ENCODE peak calls at places on chromosomes 4 and X, in eight cellular contexts. J, H, Z, G, T, N, D and W are unnamed samples.

GRCh38 chrX:6363193-6363592 is 134.5 kb upstream of the NLGN4X start:
- DNase-seq in D (no peak), N (no peak), Z (no peak), T (no peak), H (no peak), J (no peak), G (peak; percentile 61), W (no peak)

GRCh38 chr4:36676139-36677050 is 395.0 kb downstream of the DTHD1 start:
- DNase-seq in J (no peak), H (no peak), T (no peak), D (no peak), Z (peak; percentile 60), G (no peak), N (no peak), W (no peak)

GRCh38 chrX:151871244-151871643 is 41.4 kb upstream of the MAGEA4 start:
- DNase-seq in Z (peak; percentile 66), H (no peak), J (peak; percentile 52), G (no peak), T (no peak), D (peak; percentile 92), N (no peak), W (no peak)

GRCh38 chr4:102518703-102519131 is 17.6 kb downstream of the NFKB1 start:
- DNase-seq in D (no peak), T (peak; percentile 76), J (no peak), H (peak; percentile 10), G (no peak), N (peak; percentile 21), Z (no peak), W (no peak)

GRCh38 chr4:15653864-15654391 is 1.2 kb downstream of the FBXL5 start:
- DNase-seq in J (peak; percentile 65), H (no peak), D (peak; percentile 57), G (peak; percentile 83), Z (peak; percentile 77), T (no peak), N (peak; percentile 16), W (no peak)

GRCh38 chrX:132751043-132751690 is 207.3 kb downstream of the HS6ST2 start:
- DNase-seq in Z (no peak), D (no peak), H (no peak), T (no peak), N (no peak), J (no peak), G (no peak), W (no peak)

GRCh38 chrX:20414066-20414465 is 147.4 kb upstream of the RPS6KA3 start:
- DNase-seq in Z (no peak), N (no peak), D (no peak), H (no peak), G (no peak), J (no peak), T (no peak), W (no peak)

GRCh38 chr4:87985097-87985886 is 9.8 kb downstream of the SPP1 start:
- DNase-seq in H (no peak), T (peak; percentile 16), Z (peak; percentile 43), N (peak; percentile 70), G (peak; percentile 78), J (peak; percentile 35), D (peak; percentile 39), W (no peak)

GRCh38 chr4:15577508-15577907 is 77.6 kb downstream of the FBXL5 start:
- DNase-seq in G (no peak), J (peak; percentile 67), D (peak; percentile 11), H (no peak), T (no peak), Z (no peak), N (no peak), W (no peak)

GRCh38 chr4:137949746-137950145 is 292.4 kb downstream of the SLC7A11 start:
- DNase-seq in N (no peak), D (peak; percentile 34), H (no peak), G (no peak), J (peak; percentile 38), T (no peak), Z (peak; percentile 11), W (no peak)

GRCh38 chr4:75030649-75031235 is 97.8 kb downstream of the PARM1 start:
- DNase-seq in N (no peak), G (no peak), D (no peak), Z (no peak), J (no peak), H (no peak), T (no peak), W (no peak)

GRCh38 chrX:82163701-82164100 is 961.8 kb downstream of the SH3BGRL start:
- DNase-seq in N (no peak), J (no peak), H (no peak), D (no peak), T (no peak), G (no peak), Z (no peak), W (no peak)

GRCh38 chr4:115113382-115114106 is at the start of gene NDST4:
- DNase-seq in Z (peak; percentile 57), H (no peak), J (no peak), G (no peak), D (peak; percentile 43), T (no peak), N (peak; percentile 87), W (no peak)

GRCh38 chrX:82591421-82591820 is 916.7 kb upstream of the POU3F4 start:
- DNase-seq in G (no peak), J (no peak), T (no peak), N (no peak), Z (no peak), H (no peak), D (no peak), W (no peak)

GRCh38 chr4:77194366-77194765 is 37.4 kb downstream of the CCNG2 start:
- DNase-seq in H (no peak), T (no peak), Z (no peak), J (no peak), D (no peak), N (no peak), G (no peak), W (no peak)

GRCh38 chrX:110853610-110854009 is 58.0 kb upstream of the CHRDL1 start:
- DNase-seq in D (peak; percentile 32), Z (peak; percentile 7), J (no peak), T (no peak), G (peak; percentile 52), N (peak; percentile 53), H (no peak), W (no peak)

GRCh38 chr4:22962186-22962786 is 269.5 kb downstream of the GBA3 start:
- DNase-seq in D (peak; percentile 6), T (no peak), N (peak; percentile 57), G (peak; percentile 70), Z (peak; percentile 59), H (no peak), J (peak; percentile 4), W (no peak)

GRCh38 chrX:122363112-122363511 is 821.0 kb upstream of the GRIA3 start:
- DNase-seq in T (no peak), N (no peak), D (no peak), G (no peak), H (no peak), J (no peak), Z (no peak), W (no peak)

GRCh38 chr4:111959202-111959601 is 186.1 kb upstream of the FAM241A start:
- DNase-seq in D (peak; percentile 92), N (no peak), Z (peak; percentile 39), J (peak; percentile 10), G (no peak), H (no peak), T (no peak), W (no peak)

GRCh38 chrX:154317391-154318000 is 21.9 kb downstream of the TKTL1 start:
- DNase-seq in H (no peak), Z (peak; percentile 29), G (peak; percentile 51), D (peak; percentile 17), T (no peak), J (peak; percentile 8), N (peak; percentile 55), W (peak; percentile 39)

GRCh38 chr4:38453253-38453881 is 210.6 kb upstream of the KLF3 start:
- DNase-seq in N (no peak), G (no peak), J (no peak), H (no peak), T (no peak), Z (no peak), D (no peak), W (no peak)
- H3K4me3 ChIP-seq in N (no peak overlapping the region), G (no peak overlapping the region), J (no peak overlapping the region), H (no peak overlapping the region), T (no peak overlapping the region), Z (no peak overlapping the region), D (no peak overlapping the region), W (no peak overlapping the region)

GRCh38 chr4:7933631-7934510 is 5.8 kb downstream of the AFAP1 start:
- DNase-seq in H (no peak), G (no peak), D (no peak), Z (no peak), J (peak; percentile 37), T (no peak), N (no peak), W (no peak)
- H3K4me3 ChIP-seq in H (no peak overlapping the region), G (no peak overlapping the region), D (no peak overlapping the region), Z (no peak overlapping the region), J (no peak overlapping the region), T (no peak overlapping the region), N (no peak overlapping the region), W (no peak overlapping the region)

GRCh38 chr4:112966701-112967100 is 82.8 kb upstream of the ANK2 start:
- DNase-seq in Z (no peak), N (peak; percentile 75), J (no peak), T (no peak), G (no peak), D (no peak), H (no peak), W (no peak)

GRCh38 chr4:112968456-112969159 is 80.8 kb upstream of the ANK2 start:
- DNase-seq in Z (peak; percentile 1), D (peak; percentile 58), T (no peak), J (peak; percentile 5), N (no peak), G (no peak), H (no peak), W (no peak)

GRCh38 chr4:112970903-112971302 is 78.5 kb upstream of the ANK2 start:
- DNase-seq in D (no peak), N (no peak), G (no peak), J (no peak), T (no peak), Z (no peak), H (no peak), W (no peak)

GRCh38 chr4:112967109-112967508 is 82.3 kb upstream of the ANK2 start:
- DNase-seq in G (no peak), D (no peak), Z (no peak), T (no peak), N (peak; percentile 16), J (no peak), H (no peak), W (no peak)
- H3K4me3 ChIP-seq in G (no peak overlapping the region), D (no peak overlapping the region), Z (no peak overlapping the region), T (no peak overlapping the region), N (no peak overlapping the region), J (no peak overlapping the region), H (no peak overlapping the region), W (no peak overlapping the region)

GRCh38 chr4:6242271-6243029 is 27.2 kb upstream of the WFS1 start:
- DNase-seq in H (no peak), N (no peak), J (no peak), G (no peak), D (no peak), Z (no peak), T (no peak), W (no peak)

GRCh38 chr4:6250235-6250983 is 19.2 kb upstream of the WFS1 start:
- DNase-seq in N (peak; percentile 82), D (peak; percentile 67), J (peak; percentile 59), G (peak; percentile 83), Z (peak; percentile 70), T (peak; percentile 61), H (no peak), W (peak; percentile 60)

GRCh38 chr4:6245246-6246169 is 24.1 kb upstream of the WFS1 start:
- DNase-seq in J (no peak), D (no peak), N (peak; percentile 64), H (no peak), Z (no peak), T (no peak), G (no peak), W (no peak)

GRCh38 chr4:6248394-6248793 is 21.3 kb upstream of the WFS1 start:
- DNase-seq in Z (no peak), H (no peak), D (no peak), N (no peak), T (no peak), J (no peak), G (no peak), W (no peak)

GRCh38 chr4:6246170-6246634 is 23.4 kb upstream of the WFS1 start:
- DNase-seq in N (no peak), D (no peak), Z (no peak), J (no peak), G (no peak), T (no peak), H (no peak), W (no peak)
- H3K4me3 ChIP-seq in N (peak overlapping the region; percentile 37), D (no peak overlapping the region), Z (no peak overlapping the region), J (no peak overlapping the region), G (no peak overlapping the region), T (no peak overlapping the region), H (no peak overlapping the region), W (no peak overlapping the region)